ENCODE peak calls at places on chromosomes 12 and 14, in four cellular contexts. J is stimulated activated CD8-positive, alpha-beta memory T cell treated with anti-CD3 and anti-CD28 coated beads, Interleukin-15, amount 100 ng/mL, for 24 hours; T is HFFc6; G is activated CD4-positive, alpha-beta T cell treated with anti-CD3 and anti-CD28 coated beads, Interleukin-2, amount 10 ng/mL, durations not matched to agents 7 days and 5 days. E is an unnamed sample.

GRCh38 chr14:95077380-95077779 is 79.9 kb downstream of the DICER1 start:
- DNase-seq in J (no peak), T (no peak), G (no peak), E (no peak)

GRCh38 chr14:33642080-33642479 is 308.8 kb downstream of the EGLN3 start:
- DNase-seq in T (no peak), J (no peak), G (no peak), E (no peak)

GRCh38 chr12:52041695-52042123 is 9.5 kb upstream of the NR4A1 start:
- DNase-seq in T (peak; percentile 51), G (peak; percentile 40), J (no peak), E (no peak)

GRCh38 chr14:104964546-104964945 is 13.6 kb downstream of the AHNAK2 start:
- DNase-seq in G (no peak), T (no peak), J (no peak), E (no peak)

GRCh38 chr12:125360540-125360939 is 295.3 kb downstream of the AACS start:
- DNase-seq in T (no peak), G (no peak), J (no peak), E (no peak)

GRCh38 chr12:90339837-90340236 is 615.1 kb downstream of the CCER1 start:
- DNase-seq in J (no peak), G (no peak), T (no peak), E (no peak)

GRCh38 chr12:94805749-94806148 is 155.4 kb upstream of the TMCC3 start:
- DNase-seq in J (no peak), G (no peak), T (peak; percentile 5), E (no peak)

GRCh38 chr12:120229071-120229582 is 28.2 kb upstream of the RPLP0 start:
- DNase-seq in G (no peak), J (no peak), T (no peak), E (no peak)

GRCh38 chr14:27668531-27668930 is 1070.7 kb upstream of the NOVA1 start:
- DNase-seq in J (no peak), T (no peak), G (no peak), E (no peak)

GRCh38 chr12:67909091-67909531 is 80.1 kb upstream of the IFNG-AS1 start:
- DNase-seq in J (no peak), T (peak; percentile 90), G (no peak), E (no peak)

GRCh38 chr14:20805485-20805884 is 2.8 kb upstream of the RNASE1 start:
- DNase-seq in T (no peak), G (no peak), J (no peak), E (no peak)

GRCh38 chr12:43444940-43445564 is 107.0 kb downstream of the ADAMTS20 start:
- DNase-seq in G (peak; percentile 67), T (peak; percentile 23), J (no peak), E (peak; percentile 54)

GRCh38 chr14:102222009-102222575 is 82.4 kb downstream of the WDR20 start:
- DNase-seq in T (no peak), G (no peak), J (no peak), E (no peak)

GRCh38 chr12:104345234-104346066 is 41.9 kb downstream of the EID3 start:
- DNase-seq in T (no peak), J (no peak), G (no peak), E (no peak)

GRCh38 chr12:57031228-57031670 is 14.9 kb upstream of the TAC3 start:
- DNase-seq in T (no peak), J (no peak), G (peak; percentile 39), E (no peak)

GRCh38 chr12:100733817-100734593 is 60.6 kb upstream of the ANO4 start:
- DNase-seq in T (peak; percentile 41), J (no peak), G (no peak), E (no peak)

GRCh38 chr12:51067229-51067628 is 16.2 kb downstream of the CSRNP2 start:
- DNase-seq in J (no peak), T (no peak), G (no peak), E (no peak)

GRCh38 chr14:35337074-35337556 is 44.9 kb downstream of the PSMA6 start:
- DNase-seq in G (no peak), T (no peak), J (no peak), E (no peak)

GRCh38 chr12:109715310-109716091 is 1.9 kb downstream of the FAM222A start:
- DNase-seq in T (no peak), J (no peak), G (peak; percentile 17), E (peak; percentile 56)

GRCh38 chr12:119665164-119665929 is 2.6 kb upstream of the PRKAB1 start:
- DNase-seq in T (no peak), J (no peak), G (no peak), E (no peak)

GRCh38 chr14:69135133-69135532 is 17.8 kb downstream of the DCAF5 start:
- DNase-seq in T (no peak), J (no peak), G (no peak), E (no peak)

GRCh38 chr12:131028587-131029338 is 75.1 kb downstream of the ADGRD1 start:
- DNase-seq in J (no peak), G (no peak), T (no peak), E (no peak)

GRCh38 chr12:30810918-30811317 is 56.2 kb upstream of the CAPRIN2 start:
- DNase-seq in J (no peak), G (no peak), T (no peak), E (no peak)

GRCh38 chr14:32329690-32330290 is 692 bp downstream of the AKAP6 start:
- DNase-seq in J (no peak), G (no peak), T (no peak), E (peak; percentile 63)

GRCh38 chr12:69475237-69475984 is 5.2 kb downstream of the FRS2 start:
- DNase-seq in T (peak; percentile 21), G (no peak), J (no peak), E (no peak)

GRCh38 chr12:78864483-78865296 is at the start of gene SYT1:
- DNase-seq in G (no peak), J (no peak), T (peak; percentile 80), E (peak; percentile 73)

GRCh38 chr12:50241178-50241577 is 42.1 kb downstream of the LIMA1 start:
- DNase-seq in G (no peak), J (no peak), T (peak; percentile 19), E (no peak)

GRCh38 chr14:77044776-77045569 is 16.5 kb upstream of the IRF2BPL start:
- DNase-seq in J (no peak), G (no peak), T (no peak), E (no peak)

GRCh38 chr14:52111583-52111982 is 42.7 kb upstream of the NID2 start:
- DNase-seq in T (peak; percentile 71), G (no peak), J (no peak), E (no peak)

GRCh38 chr12:19764408-19764807 is 325.1 kb downstream of the AEBP2 start:
- DNase-seq in T (no peak), G (no peak), J (no peak), E (no peak)

GRCh38 chr12:80032967-80033366 is 66.4 kb upstream of the OTOGL start:
- DNase-seq in J (no peak), G (no peak), T (no peak), E (no peak)

GRCh38 chr14:74468513-74468912 is 24.6 kb downstream of the NPC2 start:
- DNase-seq in J (no peak), G (no peak), T (no peak), E (peak; percentile 88)

GRCh38 chr14:32986791-32987545 is 48.3 kb downstream of the NPAS3 start:
- DNase-seq in J (no peak), T (no peak), G (no peak), E (peak; percentile 81)

GRCh38 chr14:54356172-54356571 is 40.6 kb upstream of the CDKN3 start:
- DNase-seq in T (peak; percentile 35), J (no peak), G (no peak), E (no peak)

GRCh38 chr12:30694971-30695326 is 720 bp downstream of the IPO8 start:
- DNase-seq in T (peak; percentile 35), J (peak; percentile 9), G (peak; percentile 11), E (peak; percentile 21)

GRCh38 chr12:52903855-52904508 is 894 bp downstream of the KRT8 start:
- DNase-seq in J (no peak), G (no peak), T (no peak), E (peak; percentile 24)

GRCh38 chr12:108724054-108724889 is 7.0 kb downstream of the CORO1C start:
- DNase-seq in J (no peak), G (no peak), T (peak; percentile 39), E (no peak)

GRCh38 chr12:131103614-131104463 is 150.1 kb downstream of the ADGRD1 start:
- DNase-seq in J (no peak), G (no peak), T (no peak), E (no peak)

E was measured in head of caudate nucleus.